ENCODE peak calls at places on chromosomes 13 and 19, in six cellular contexts. Z, T, U, L, I and W are unnamed samples.

GRCh38 chr13:66040506-66040905 is 1189.6 kb downstream of the PCDH9 start:
- DNase-seq in L (no peak), U (no peak), I (no peak), Z (no peak), T (no peak), W (no peak)

GRCh38 chr19:29380581-29380980 is 145.2 kb upstream of the VSTM2B start:
- DNase-seq in L (no peak), Z (peak), I (no peak), T (no peak), U (no peak), W (no peak)

GRCh38 chr13:80284290-80284689 is 56.6 kb downstream of the SPRY2 start:
- DNase-seq in Z (no peak), U (no peak), I (no peak), T (no peak), L (no peak), W (no peak)

GRCh38 chr13:101306773-101307172 is 109.5 kb downstream of the NALCN start:
- DNase-seq in L (no peak), Z (no peak), U (no peak), T (no peak), I (no peak), W (no peak)

GRCh38 chr13:40452741-40453665 is 213.4 kb downstream of the FOXO1 start:
- DNase-seq in I (no peak), L (peak), T (no peak), U (no peak), Z (no peak), W (no peak)

GRCh38 chr13:100100115-100100879 is 11.4 kb downstream of the PCCA start:
- DNase-seq in U (no peak), L (no peak), T (no peak), I (no peak), Z (no peak), W (no peak)

GRCh38 chr19:54254195-54254906 is 2.7 kb downstream of the LILRB5 start:
- DNase-seq in U (no peak), Z (no peak), L (no peak), I (no peak), T (no peak), W (no peak)

GRCh38 chr13:29508874-29509249 is 86.6 kb downstream of the SLC7A1 start:
- DNase-seq in Z (no peak), L (no peak), U (no peak), T (peak), I (no peak), W (no peak)

GRCh38 chr19:44623080-44623479 is 9.7 kb downstream of the IGSF23 start:
- DNase-seq in U (no peak), I (no peak), Z (no peak), L (peak), T (no peak), W (no peak)

GRCh38 chr19:4557971-4558941 is 1.2 kb downstream of the SEMA6B start:
- DNase-seq in U (no peak), L (no peak), I (no peak), T (peak), Z (peak), W (peak)

GRCh38 chr13:108325863-108326262 is 56.3 kb downstream of the TNFSF13B start:
- DNase-seq in T (no peak), I (no peak), L (no peak), Z (no peak), U (no peak), W (no peak)

DNA sequence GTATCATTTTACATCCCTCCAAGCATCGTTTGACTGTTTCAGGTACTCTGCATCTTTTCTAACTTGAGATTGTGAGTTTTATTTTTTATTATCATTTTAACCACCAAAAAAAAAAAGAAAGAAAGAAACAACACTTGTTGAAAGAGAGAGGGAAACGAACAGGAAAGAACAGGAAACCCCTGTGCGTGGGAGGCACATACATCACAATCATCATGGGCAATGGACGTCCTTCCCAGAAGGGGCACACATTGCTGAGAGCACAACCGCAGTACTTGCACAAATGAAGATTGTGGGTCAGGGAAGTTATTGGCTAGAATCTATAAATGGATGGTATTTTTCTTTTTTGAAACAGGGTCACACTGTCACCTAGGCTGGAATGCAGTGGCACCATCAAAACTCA is 1.7 kb downstream of the CLC start:
- DNase-seq in L (peak), T (no peak), U (no peak), I (no peak), Z (no peak), W (no peak)
- TF ChIP-seq CTCF in L (no peak), T (no peak), U (no peak), I (no peak), Z (no peak), W (no peak)

DNA sequence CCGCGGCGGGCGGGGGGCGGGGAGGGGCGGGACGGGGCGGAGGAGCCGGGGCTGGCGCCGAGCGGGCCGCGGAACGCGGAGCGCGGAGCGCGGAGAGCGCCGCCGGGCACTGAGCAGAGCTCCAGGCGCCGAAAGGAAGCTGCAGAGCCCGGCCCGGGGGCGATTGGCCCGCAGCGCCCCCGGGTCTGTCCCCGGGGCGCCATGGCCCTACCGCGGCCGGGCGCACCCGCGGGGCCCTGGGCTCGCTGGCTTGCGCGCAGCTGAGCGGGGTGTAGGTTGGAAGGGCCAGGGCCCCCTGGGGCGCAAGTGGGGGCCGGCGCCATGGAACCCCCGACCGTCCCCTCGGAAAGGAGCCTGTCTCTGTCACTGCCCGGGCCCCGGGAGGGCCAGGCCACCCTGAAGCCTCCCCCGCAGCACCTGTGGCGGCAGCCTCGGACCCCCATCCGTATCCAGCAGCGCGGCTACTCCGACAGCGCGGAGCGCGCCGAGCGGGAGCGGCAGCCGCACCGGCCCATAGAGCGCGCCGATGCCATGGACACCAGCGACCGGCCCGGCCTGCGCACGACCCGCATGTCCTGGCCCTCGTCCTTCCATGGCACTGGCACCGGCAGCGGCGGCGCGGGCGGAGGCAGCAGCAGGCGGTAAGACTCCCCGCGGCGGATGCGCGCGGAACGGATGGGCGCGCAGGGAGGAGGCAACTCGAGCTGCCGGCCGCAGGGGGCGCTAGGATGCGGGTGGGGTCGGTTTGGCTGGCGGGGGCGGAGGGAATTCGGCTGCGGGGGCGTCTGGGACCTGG is at the start of gene PDE4A:
- DNase-seq in Z (no peak), T (peak), I (peak), L (peak), U (no peak), W (peak)
- TF ChIP-seq CTCF in Z (peak), T (no peak), I (peak), L (peak), U (peak), W (peak)

GRCh38 chr19:18520848-18521691 is 800 bp downstream of the ELL start:
- DNase-seq in U (peak), L (peak), Z (no peak), I (peak), T (peak), W (peak)
- TF ChIP-seq CTCF in U (no peak), L (no peak), Z (peak), I (no peak), T (no peak), W (no peak)

DNA sequence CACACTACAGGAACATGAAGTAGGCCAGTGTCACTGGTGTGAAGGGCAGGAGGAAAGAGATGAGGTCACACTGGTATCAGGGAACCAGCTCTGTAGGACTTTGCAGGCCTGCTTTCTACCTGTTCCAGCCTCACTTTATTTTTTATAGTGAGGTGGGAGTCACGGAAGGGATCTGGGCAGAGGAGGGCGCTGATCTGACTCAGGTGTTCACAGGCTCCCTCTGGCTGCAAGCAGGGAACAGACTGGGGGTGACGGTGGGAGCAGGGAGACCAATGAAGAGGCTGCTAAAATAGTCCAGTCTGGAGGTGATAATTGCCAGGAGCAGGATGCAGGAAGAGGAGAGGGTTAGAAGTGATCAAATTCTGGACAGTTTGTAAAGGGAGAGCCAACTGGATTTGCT is 2.8 kb downstream of the THAP8 start:
- DNase-seq in T (no peak), Z (no peak), L (no peak), U (no peak), I (peak), W (peak)
- TF ChIP-seq CTCF in T (no peak), Z (peak), L (no peak), U (peak), I (peak), W (no peak)

GRCh38 chr19:6020166-6020967 is 42.4 kb upstream of the RANBP3 start:
- DNase-seq in T (no peak), U (no peak), I (no peak), L (peak), Z (peak), W (no peak)

GRCh38 chr19:6017576-6017975 is 39.6 kb upstream of the RANBP3 start:
- DNase-seq in I (no peak), U (no peak), L (no peak), Z (no peak), T (no peak), W (no peak)

GRCh38 chr19:6020972-6021805 is 43.2 kb upstream of the RANBP3 start:
- DNase-seq in T (no peak), U (no peak), L (no peak), I (no peak), Z (no peak), W (no peak)

GRCh38 chr19:6015841-6016545 is 38.1 kb upstream of the RANBP3 start:
- DNase-seq in T (no peak), L (no peak), I (no peak), U (no peak), Z (no peak), W (no peak)

GRCh38 chr19:6018786-6019185 is 40.8 kb upstream of the RANBP3 start:
- DNase-seq in I (peak), Z (no peak), L (no peak), T (no peak), U (no peak), W (no peak)
- TF ChIP-seq CTCF in I (peak), Z (peak), L (no peak), T (no peak), U (no peak), W (peak)

GRCh38 chr19:32626969-32627368 is 46.0 kb downstream of the PDCD5 start:
- DNase-seq in I (no peak), T (no peak), U (no peak), L (no peak), Z (no peak), W (no peak)

GRCh38 chr19:32624410-32624809 is 43.4 kb downstream of the PDCD5 start:
- DNase-seq in T (no peak), Z (no peak), U (no peak), L (no peak), I (no peak), W (no peak)

GRCh38 chr19:32631381-32631780 is 43.6 kb downstream of the ANKRD27 start:
- DNase-seq in I (peak), Z (no peak), U (no peak), T (no peak), L (no peak), W (no peak)

GRCh38 chr19:32627714-32628253 is 46.8 kb downstream of the PDCD5 start:
- DNase-seq in I (no peak), L (no peak), T (no peak), U (no peak), Z (no peak), W (no peak)

DNA sequence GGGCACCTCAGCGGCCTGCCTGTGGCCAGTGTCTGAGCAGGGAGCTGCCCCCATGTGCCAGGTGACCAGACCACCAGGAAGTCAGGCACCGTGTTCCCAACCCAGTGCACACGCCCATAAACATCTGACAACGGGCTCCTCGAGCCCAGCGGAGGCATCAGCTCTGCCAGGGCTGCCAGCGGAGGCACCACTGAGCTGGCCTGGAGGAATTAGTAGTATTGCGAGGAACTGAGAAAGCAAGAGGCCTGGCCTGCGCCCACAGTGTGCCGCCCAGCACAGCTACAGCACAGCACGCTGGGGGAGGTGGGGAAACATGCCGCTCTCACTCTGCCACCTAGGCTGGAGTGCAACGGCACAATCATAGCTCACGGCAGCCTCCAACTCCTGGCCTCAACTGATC is 44.6 kb downstream of the ANKRD27 start:
- DNase-seq in L (peak), I (no peak), U (no peak), T (no peak), Z (no peak), W (no peak)
- TF ChIP-seq CTCF in L (no peak), I (no peak), U (no peak), T (no peak), Z (no peak), W (no peak)

GRCh38 chr19:12244370-12244769 is 50.3 kb downstream of the ZNF44 start:
- DNase-seq in Z (no peak), U (no peak), I (no peak), L (peak), T (no peak), W (no peak)
- TF ChIP-seq CTCF in Z (no peak), U (peak), I (peak), L (peak), T (no peak), W (no peak)